ENCODE peak calls at places on chromosome 9, in nine cellular contexts. C is lung; L is CD8-positive, alpha-beta memory T cell; K is neural progenitor cell; H is MM.1S; Q is PC-3; I is IMR-90; P is ascending aorta; T is brain microvascular endothelial cell. X is an unnamed sample. For H3K27me3, the result is how much of the 10 kb centered on the place peaks cover.

GRCh38 chr9:129227843-129228189 is 49.8 kb upstream of the IER5L start:
- DNase-seq in T (no peak), C (no peak), H (no peak), Q (no peak), P (no peak), K (no peak), I (no peak), L (no peak), X (no peak)

GRCh38 chr9:886886-887285 is 45.4 kb downstream of the DMRT1 start:
- DNase-seq in Q (no peak), L (no peak), T (no peak), P (no peak), K (no peak), I (no peak), H (no peak), C (no peak), X (no peak)

GRCh38 chr9:120531683-120532300 is 48.2 kb downstream of the CDK5RAP2 start:
- DNase-seq in T (peak), Q (peak), K (peak), C (peak), I (peak), P (no peak), H (peak), L (no peak), X (no peak)

GRCh38 chr9:126474201-126474765 is 139.4 kb upstream of the LMX1B start:
- DNase-seq in I (peak), T (peak), L (no peak), K (no peak), P (no peak), H (no peak), C (no peak), Q (no peak), X (no peak)

GRCh38 chr9:105531530-105531929 is 26.4 kb upstream of the FKTN start:
- DNase-seq in H (no peak), C (no peak), I (no peak), L (no peak), P (no peak), K (no peak), Q (no peak), T (no peak), X (no peak)

GRCh38 chr9:110601098-110601497 is 21.6 kb upstream of the SVEP1 start:
- DNase-seq in K (no peak), Q (no peak), H (no peak), P (no peak), I (no peak), T (no peak), C (no peak), L (no peak), X (no peak)

GRCh38 chr9:100350188-100350587 is 2.6 kb downstream of the TEX10 start:
- DNase-seq in L (no peak), K (no peak), C (no peak), T (no peak), I (no peak), Q (no peak), P (no peak), H (no peak), X (no peak)

GRCh38 chr9:83313771-83314170 is 224.4 kb downstream of the FRMD3 start:
- DNase-seq in C (no peak), T (no peak), Q (no peak), H (no peak), K (no peak), L (no peak), I (no peak), P (no peak), X (no peak)

GRCh38 chr9:2634158-2634557 is 12.6 kb downstream of the VLDLR start:
- DNase-seq in L (no peak), P (no peak), K (no peak), I (no peak), Q (no peak), H (no peak), C (no peak), T (no peak), X (no peak)

GRCh38 chr9:111959960-111960359 is 63.3 kb downstream of the UGCG start:
- DNase-seq in I (peak), P (no peak), C (no peak), H (no peak), L (no peak), Q (peak), K (no peak), T (peak), X (no peak)

GRCh38 chr9:127920794-127921193 is 4.0 kb upstream of the ST6GALNAC4 start:
- DNase-seq in C (no peak), I (no peak), K (no peak), H (no peak), T (no peak), L (no peak), P (no peak), Q (no peak), X (no peak)

GRCh38 chr9:5488616-5489015 is 21.7 kb upstream of the PDCD1LG2 start:
- DNase-seq in T (no peak), C (no peak), I (peak), K (no peak), L (no peak), Q (no peak), H (no peak), P (no peak), X (no peak)

GRCh38 chr9:134834957-134835419 is 45.6 kb upstream of the FCN2 start:
- DNase-seq in L (no peak), C (no peak), P (no peak), I (no peak), H (no peak), T (no peak), Q (no peak), K (no peak), X (peak)

GRCh38 chr9:79600466-79600865 is 28.7 kb downstream of the TLE4 start:
- DNase-seq in H (no peak), Q (no peak), L (no peak), T (no peak), C (no peak), K (no peak), P (no peak), I (no peak), X (no peak)

GRCh38 chr9:811101-811531 is 30.4 kb upstream of the DMRT1 start:
- DNase-seq in T (peak), P (no peak), I (peak), Q (peak), C (peak), K (no peak), H (no peak), L (no peak), X (no peak)

GRCh38 chr9:99046068-99046467 is 58.8 kb upstream of the TGFBR1 start:
- DNase-seq in C (no peak), Q (no peak), H (no peak), P (no peak), I (no peak), K (no peak), L (no peak), T (no peak), X (no peak)

GRCh38 chr9:93900436-93900819 is 54.7 kb downstream of the BARX1 start:
- DNase-seq in T (no peak), Q (no peak), P (peak), H (no peak), L (no peak), K (no peak), C (no peak), I (no peak), X (no peak)

GRCh38 chr9:70362952-70363351 is 51.5 kb downstream of the KLF9 start:
- DNase-seq in Q (peak), C (no peak), L (no peak), H (no peak), T (no peak), I (peak), P (no peak), K (no peak), X (no peak)

GRCh38 chr9:129889461-129889935 is 54.2 kb downstream of the USP20 start:
- DNase-seq in Q (no peak), P (no peak), C (no peak), K (no peak), L (peak), H (no peak), I (no peak), T (no peak), X (no peak)

GRCh38 chr9:89312154-89312616 is 1.2 kb downstream of the CKS2 start:
- DNase-seq in P (no peak), I (no peak), C (no peak), T (no peak), L (no peak), Q (peak), H (peak), K (peak), X (no peak)

GRCh38 chr9:31335529-31336234 is 1048.8 kb upstream of the ACO1 start:
- DNase-seq in K (no peak), I (no peak), T (no peak), L (no peak), C (no peak), H (no peak), Q (no peak), P (no peak), X (no peak)

GRCh38 chr9:126406075-126406675 is 79.5 kb downstream of the MVB12B start:
- DNase-seq in L (no peak), I (peak), P (no peak), K (no peak), H (no peak), Q (no peak), T (no peak), C (no peak), X (no peak)

DNA sequence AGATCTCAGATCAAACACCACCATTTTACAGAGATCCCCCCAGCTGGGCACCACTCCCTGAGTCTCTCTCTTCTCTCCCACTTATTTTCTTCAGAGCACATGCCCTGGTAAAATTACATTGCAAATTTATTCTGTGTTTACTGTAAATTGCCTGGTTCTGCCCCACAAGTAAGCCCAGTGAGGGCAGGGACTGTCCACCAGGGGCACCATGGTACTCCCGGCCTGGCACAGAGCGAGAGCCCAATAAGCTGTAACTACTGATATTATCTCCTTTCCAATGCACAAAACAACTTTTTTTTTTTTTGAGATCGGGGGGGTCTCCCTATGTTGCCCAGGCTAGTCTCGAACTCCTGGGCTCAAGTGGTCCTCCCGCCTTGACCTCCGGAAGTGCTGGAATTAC is 123.0 kb downstream of the PAX5 start:
- DNase-seq in K (no peak), T (no peak), P (no peak), L (no peak), I (no peak), H (no peak), C (no peak), Q (no peak), X (no peak)
- H3K27me3 ChIP-seq in K (under half), T (under half), P (under half), L (under half), I (under half), H (under half), C (under half), Q (under half), X (under half)

GRCh38 chr9:97980479-97980803 is 2.7 kb upstream of the ANP32B start:
- DNase-seq in H (no peak), I (no peak), K (no peak), L (no peak), T (no peak), C (no peak), Q (no peak), P (no peak), X (peak)
- H3K27me3 ChIP-seq in H (under half), I (under half), K (half or more), L (under half), T (under half), C (under half), Q (under half), P (under half), X (under half)

GRCh38 chr9:77013186-77013931 is 6.1 kb upstream of the FOXB2 start:
- DNase-seq in H (no peak), Q (no peak), C (no peak), T (no peak), K (peak), L (no peak), I (no peak), P (no peak), X (peak)

GRCh38 chr9:77014597-77015263 is 4.7 kb upstream of the FOXB2 start:
- DNase-seq in C (no peak), H (no peak), Q (no peak), T (no peak), L (no peak), P (no peak), K (peak), I (no peak), X (no peak)

GRCh38 chr9:77013932-77014596 is 5.4 kb upstream of the FOXB2 start:
- DNase-seq in I (no peak), Q (no peak), L (no peak), P (no peak), C (no peak), T (no peak), K (peak), H (no peak), X (no peak)

GRCh38 chr9:77010527-77010926 is 8.9 kb upstream of the FOXB2 start:
- DNase-seq in H (no peak), Q (no peak), K (no peak), P (no peak), C (no peak), T (no peak), I (no peak), L (no peak), X (no peak)

DNA sequence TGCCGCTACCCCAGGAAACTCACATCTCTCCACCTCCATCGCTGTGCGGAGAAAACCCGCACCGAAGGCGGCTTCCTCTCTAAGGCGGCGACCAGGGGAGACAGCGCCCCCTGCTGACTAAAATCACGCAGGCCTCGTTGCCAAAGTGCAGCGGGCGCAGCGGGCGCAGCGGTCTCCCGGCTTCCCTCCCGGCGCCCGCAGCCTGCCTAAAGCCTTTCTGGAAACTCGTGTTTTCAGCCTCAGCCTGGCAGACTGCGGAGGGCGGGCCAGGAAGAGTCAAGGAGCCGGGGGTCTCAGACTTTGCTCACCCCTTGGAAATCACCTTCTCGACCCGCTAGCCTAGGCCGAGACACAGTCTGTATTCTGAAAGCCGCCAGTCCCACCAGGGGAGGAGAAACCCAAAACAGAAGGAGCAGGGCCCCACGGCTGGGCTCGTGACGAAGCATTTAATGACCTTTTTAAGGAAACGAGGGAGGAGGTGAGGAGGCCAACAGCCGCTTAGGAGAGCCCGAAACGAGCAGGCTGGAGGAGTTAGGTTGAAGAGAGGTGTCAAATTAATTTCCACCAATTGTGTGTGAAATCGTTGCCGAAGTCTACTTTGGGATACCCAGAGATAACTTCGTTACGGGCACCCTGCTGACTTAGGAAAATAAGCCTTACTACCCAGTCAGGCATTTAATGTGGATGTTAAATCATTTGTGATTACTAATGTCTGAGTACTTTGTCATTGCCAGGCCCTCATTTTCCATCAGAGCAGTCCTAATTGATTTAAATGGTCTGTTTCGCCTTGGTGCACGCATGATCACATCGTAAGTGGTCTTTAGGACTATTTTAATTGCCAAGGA is 7.3 kb upstream of the FOXB2 start:
- DNase-seq in K (peak), T (peak), H (peak), P (no peak), L (peak), I (peak), C (peak), Q (peak), X (peak)
- H3K27me3 ChIP-seq in K (half or more), T (half or more), H (under half), P (half or more), L (under half), I (half or more), C (under half), Q (half or more), X (under half)

GRCh38 chr9:21983509-21983908 is 10.7 kb downstream of the CDKN2A start:
- DNase-seq in Q (no peak), I (no peak), C (no peak), L (no peak), P (no peak), T (no peak), K (no peak), H (no peak), X (no peak)

GRCh38 chr9:21991039-21991959 is 2.9 kb downstream of the CDKN2A start:
- DNase-seq in P (no peak), T (no peak), H (no peak), K (no peak), C (no peak), Q (no peak), L (no peak), I (no peak), X (no peak)

GRCh38 chr9:21989440-21990189 is 4.6 kb downstream of the CDKN2A start:
- DNase-seq in C (no peak), I (no peak), K (peak), L (no peak), T (no peak), H (no peak), Q (no peak), P (no peak), X (no peak)

GRCh38 chr9:21988056-21988990 is 5.9 kb downstream of the CDKN2A start:
- DNase-seq in I (no peak), K (no peak), H (no peak), T (no peak), P (no peak), L (no peak), Q (no peak), C (no peak), X (no peak)

GRCh38 chr9:21985964-21986667 is 8.1 kb downstream of the CDKN2A start:
- DNase-seq in C (no peak), T (no peak), H (no peak), K (no peak), P (no peak), Q (no peak), L (no peak), I (no peak), X (no peak)
- H3K27me3 ChIP-seq in C (under half), T (under half), H (under half), K (half or more), P (under half), Q (under half), L (under half), I (under half), X (under half)

GRCh38 chr9:69157751-69158466 is 16.2 kb upstream of the TJP2 start:
- DNase-seq in T (peak), I (peak), Q (no peak), C (no peak), H (no peak), K (no peak), L (no peak), P (no peak), X (peak)

GRCh38 chr9:69151506-69151905 is 22.6 kb upstream of the TJP2 start:
- DNase-seq in C (no peak), Q (no peak), I (no peak), P (peak), K (no peak), H (no peak), T (no peak), L (no peak), X (no peak)

GRCh38 chr9:69153707-69154521 is 20.2 kb upstream of the TJP2 start:
- DNase-seq in L (no peak), P (no peak), C (peak), H (no peak), Q (no peak), K (no peak), I (no peak), T (no peak), X (no peak)

GRCh38 chr9:69158471-69158870 is 15.6 kb upstream of the TJP2 start:
- DNase-seq in P (no peak), I (no peak), K (no peak), T (no peak), C (no peak), H (no peak), Q (no peak), L (no peak), X (no peak)

DNA sequence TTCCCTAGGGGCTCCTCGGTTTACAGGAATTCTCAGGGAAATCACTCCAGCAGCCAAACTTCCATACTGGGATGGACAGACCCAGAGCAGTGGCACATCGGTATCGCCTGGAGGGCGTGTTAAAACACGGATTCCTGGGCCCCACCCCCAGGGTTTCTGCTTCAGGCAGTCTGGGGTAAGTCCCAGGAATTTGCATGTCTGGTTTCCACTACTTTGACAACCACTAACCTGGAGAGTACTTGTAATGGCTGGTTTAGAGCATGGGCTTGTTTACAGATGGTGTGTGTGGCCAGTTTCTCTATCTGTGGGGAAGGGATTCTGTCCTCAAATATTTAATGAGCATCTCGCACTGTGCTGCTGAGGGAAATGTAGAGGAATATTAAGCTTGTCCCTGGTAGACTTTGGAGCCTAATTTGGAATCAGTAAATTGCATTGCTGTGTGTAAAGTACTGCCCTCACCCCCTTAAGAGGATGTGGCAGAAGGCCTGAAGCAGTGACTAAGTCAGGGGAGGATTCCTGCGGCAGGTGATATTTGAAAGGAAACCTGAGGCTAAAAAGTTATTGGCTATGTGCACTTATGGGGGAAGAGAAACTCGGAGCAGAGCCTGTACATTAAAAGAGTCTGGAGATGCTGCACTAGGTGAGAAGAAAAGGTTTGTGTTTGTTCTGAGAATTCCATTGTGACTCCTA is 18.6 kb upstream of the TJP2 start:
- DNase-seq in K (no peak), L (no peak), I (no peak), T (no peak), C (peak), P (no peak), Q (peak), H (no peak), X (no peak)
- H3K27me3 ChIP-seq in K (under half), L (under half), I (under half), T (under half), C (under half), P (under half), Q (under half), H (under half), X (under half)

GRCh38 chr9:34782372-34782771 is 72.4 kb upstream of the CCL21 start:
- DNase-seq in P (no peak), H (no peak), T (no peak), C (no peak), K (no peak), I (no peak), Q (no peak), L (no peak), X (no peak)
- H3K27me3 ChIP-seq in P (under half), H (under half), T (under half), C (under half), K (under half), I (under half), Q (half or more), L (under half), X (under half)

DNA sequence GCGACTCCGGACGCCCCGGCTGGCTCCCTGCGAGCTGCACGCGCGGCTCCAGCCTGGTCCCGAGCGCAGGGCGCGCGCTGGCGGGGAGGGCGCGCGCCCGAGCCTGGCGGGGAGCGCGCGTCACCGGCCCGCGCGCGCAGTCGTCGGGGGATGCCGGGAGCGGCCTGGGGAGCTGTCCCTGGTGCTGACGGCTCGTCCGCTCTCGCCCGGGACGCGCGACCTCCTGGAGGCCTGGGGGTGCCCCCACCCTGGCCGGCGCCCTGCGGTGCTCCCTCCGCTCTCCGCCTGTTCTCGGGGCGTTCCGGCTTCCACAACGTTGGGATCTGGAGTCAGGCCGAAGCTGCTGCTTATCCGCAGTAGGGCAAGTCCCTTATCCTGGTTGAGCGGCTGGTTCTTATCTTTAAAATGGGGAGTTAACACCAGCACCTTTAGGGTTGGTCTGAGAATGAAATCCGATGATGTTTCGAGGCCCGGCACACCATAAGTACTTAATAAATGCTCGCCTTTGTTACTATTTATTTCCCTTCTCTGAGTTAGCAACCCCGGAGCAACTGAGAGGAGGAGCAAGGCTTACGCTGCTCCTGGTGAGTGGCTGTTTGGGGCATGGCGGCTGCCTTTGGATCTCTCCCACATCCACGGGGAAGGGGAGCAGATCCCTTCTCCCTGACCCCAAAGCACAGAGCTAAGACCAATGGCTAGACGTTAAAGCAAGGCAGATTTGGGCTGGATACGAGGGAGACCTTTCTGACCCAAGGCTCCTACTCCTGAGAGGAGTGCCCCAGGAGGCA is at the start of gene FAM163B:
- DNase-seq in H (no peak), P (no peak), C (no peak), K (peak), I (peak), T (peak), L (no peak), Q (no peak), X (peak)
- H3K27me3 ChIP-seq in H (half or more), P (under half), C (under half), K (half or more), I (half or more), T (under half), L (under half), Q (half or more), X (under half)

X was measured in right cardiac atrium.